ENCODE peak calls at places on chromosomes 5 and 9, in seven cellular contexts. G is fibroblast of villous mesenchyme, X is glutamatergic neuron, A is AG04450, T is neural progenitor cell, O is GM13977, D is cardiac fibroblast. N is an unnamed sample.

GRCh38 chr5:2482778-2483177 is 268.7 kb downstream of the IRX2 start:
- DNase-seq in G (no peak), X (no peak), A (no peak), T (no peak), O (no peak), D (no peak), N (no peak)

GRCh38 chr5:139897342-139897741 is 101.7 kb downstream of the PSD2 start:
- DNase-seq in G (no peak), X (no peak), A (no peak), T (no peak), O (no peak), D (no peak), N (no peak)

GRCh38 chr9:122948313-122948712 is 7.5 kb downstream of the RABGAP1 start:
- DNase-seq in G (no peak), X (no peak), A (no peak), T (no peak), O (no peak), D (no peak), N (no peak)

GRCh38 chr9:108156270-108156998 is 666.9 kb upstream of the KLF4 start:
- DNase-seq in G (peak), X (no peak), A (no peak), T (no peak), O (no peak), D (peak), N (no peak)

GRCh38 chr5:58085800-58086199 is 374.1 kb downstream of the PLK2 start:
- DNase-seq in G (no peak), X (no peak), A (no peak), T (no peak), O (no peak), D (peak), N (no peak)

GRCh38 chr5:167352801-167353200 is 938.6 kb upstream of the WWC1 start:
- DNase-seq in G (no peak), X (no peak), A (no peak), T (no peak), O (no peak), D (no peak), N (no peak)

GRCh38 chr5:95403996-95404395 is 12.8 kb downstream of the FAM81B start:
- DNase-seq in G (no peak), X (no peak), A (no peak), T (no peak), O (no peak), D (peak), N (no peak)

GRCh38 chr9:99622679-99623078 is 199.0 kb upstream of the NR4A3 start:
- DNase-seq in G (no peak), X (no peak), A (no peak), T (no peak), O (no peak), D (no peak), N (no peak)

GRCh38 chr5:73213566-73213998 is 40.6 kb downstream of the TMEM174 start:
- DNase-seq in G (peak), X (no peak), A (peak), T (no peak), O (no peak), D (peak), N (no peak)

GRCh38 chr5:19865336-19866087 is 122.5 kb downstream of the CDH18 start:
- DNase-seq in G (no peak), X (no peak), A (no peak), T (peak), O (no peak), D (no peak), N (no peak)

GRCh38 chr9:123174887-123175518 is 93.4 kb downstream of the STRBP start:
- DNase-seq in G (no peak), X (no peak), A (no peak), T (no peak), O (peak), D (no peak), N (no peak)

GRCh38 chr5:108061941-108062340 is 320.0 kb downstream of the FBXL17 start:
- DNase-seq in G (peak), X (no peak), A (peak), T (no peak), O (no peak), D (peak), N (no peak)
- TF ChIP-seq CTCF in G (no peak), X (no peak), A (no peak), T (no peak), O (no peak), D (no peak), N (no peak)

GRCh38 chr9:71910602-71911060 is 362 bp downstream of the ABHD17B start:
- DNase-seq in G (no peak), X (no peak), A (no peak), T (no peak), O (peak), D (no peak), N (peak)
- TF ChIP-seq CTCF in G (no peak), X (no peak), A (no peak), T (peak), O (no peak), D (no peak), N (peak)

GRCh38 chr9:134742822-134743221 is 101.2 kb downstream of the COL5A1 start:
- DNase-seq in G (no peak), X (no peak), A (no peak), T (no peak), O (no peak), D (no peak), N (no peak)
- TF ChIP-seq CTCF in G (peak), X (no peak), A (no peak), T (peak), O (no peak), D (no peak), N (no peak)

GRCh38 chr9:130328349-130328801 is 62.8 kb downstream of the HMCN2 start:
- DNase-seq in G (peak), X (no peak), A (peak), T (no peak), O (no peak), D (no peak), N (no peak)

GRCh38 chr9:130327781-130328348 is 62.3 kb downstream of the HMCN2 start:
- DNase-seq in G (peak), X (no peak), A (peak), T (no peak), O (no peak), D (peak), N (no peak)

GRCh38 chr9:130329061-130329460 is 63.5 kb downstream of the HMCN2 start:
- DNase-seq in G (no peak), X (no peak), A (no peak), T (no peak), O (no peak), D (no peak), N (no peak)

GRCh38 chr9:130325921-130326320 is 60.4 kb downstream of the HMCN2 start:
- DNase-seq in G (no peak), X (no peak), A (no peak), T (no peak), O (no peak), D (no peak), N (no peak)

DNA sequence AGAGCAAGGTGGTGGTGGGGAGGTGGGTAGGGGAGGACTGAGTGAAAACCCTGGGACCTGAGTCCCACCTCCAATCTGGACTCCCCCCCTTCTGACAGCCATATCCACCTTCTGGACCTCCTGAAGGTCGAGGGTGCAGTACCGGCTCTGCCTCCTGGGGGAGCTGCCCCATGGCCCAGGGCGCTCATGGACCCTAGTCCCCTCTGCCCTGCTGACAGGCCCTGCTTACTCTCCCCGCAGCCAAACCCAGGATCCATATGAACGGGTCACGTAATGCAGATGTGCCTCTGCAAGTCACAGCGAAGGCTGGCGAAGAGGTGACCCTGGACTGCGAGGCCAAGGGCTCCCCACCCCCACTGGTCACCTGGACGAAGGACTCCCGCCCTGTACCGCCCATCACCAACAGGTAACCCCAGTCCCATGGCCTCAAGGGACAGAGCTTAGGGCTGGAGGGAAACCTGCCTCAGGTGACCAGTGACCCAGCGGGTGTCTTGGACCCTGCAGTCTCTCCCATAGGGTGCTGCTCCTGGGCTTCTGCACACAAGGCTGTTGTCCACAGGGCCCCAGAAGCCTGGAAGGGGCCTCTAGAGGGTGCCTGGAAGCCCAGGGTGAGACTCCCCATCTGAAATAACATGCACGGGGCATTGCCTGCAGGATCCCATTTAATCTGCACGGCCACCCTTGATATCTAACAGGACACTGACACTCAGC is 61.7 kb downstream of the HMCN2 start:
- DNase-seq in G (no peak), X (peak), A (no peak), T (peak), O (no peak), D (no peak), N (no peak)
- TF ChIP-seq CTCF in G (peak), X (peak), A (peak), T (peak), O (peak), D (peak), N (peak)

DNA sequence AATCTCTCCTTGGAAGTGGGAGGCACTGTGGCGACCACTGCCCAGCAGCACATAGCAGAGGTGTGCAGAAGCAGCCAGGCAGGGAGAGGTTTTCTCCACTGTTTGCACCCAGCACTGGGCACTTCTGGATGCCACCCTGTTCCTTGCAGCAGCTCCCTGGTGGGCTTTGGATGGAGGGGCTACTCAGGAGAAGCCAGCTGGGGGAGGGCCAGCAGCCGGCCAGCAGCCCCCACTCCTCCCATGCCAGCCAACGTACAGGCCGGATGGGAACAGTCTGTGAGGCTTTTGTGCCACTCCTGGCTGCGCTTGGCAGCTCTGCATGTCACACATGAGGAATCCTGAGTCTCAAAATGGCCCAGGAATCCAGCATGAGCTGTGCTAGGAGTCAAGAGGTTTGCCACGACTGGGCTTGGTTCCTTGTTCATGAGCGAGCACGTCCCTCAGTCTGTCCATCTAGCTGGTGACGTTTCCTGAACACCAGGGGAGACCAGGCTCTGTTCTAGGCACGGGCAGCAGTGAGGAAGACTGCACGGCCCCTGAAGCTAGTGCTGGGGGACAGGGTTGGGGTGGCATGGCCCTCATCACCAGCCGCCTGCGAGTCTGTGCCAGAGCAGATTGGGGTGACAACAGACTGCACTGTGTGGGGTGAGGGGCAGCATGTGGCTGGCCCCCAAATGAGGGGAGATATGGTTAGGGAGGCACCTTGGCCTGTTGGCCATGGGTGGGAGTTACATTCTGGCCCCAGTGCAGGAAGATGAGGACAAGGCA is 10.1 kb downstream of the PHF2 start:
- DNase-seq in G (no peak), X (no peak), A (no peak), T (no peak), O (no peak), D (no peak), N (no peak)
- TF ChIP-seq CTCF in G (no peak), X (no peak), A (no peak), T (no peak), O (no peak), D (no peak), N (no peak)

DNA sequence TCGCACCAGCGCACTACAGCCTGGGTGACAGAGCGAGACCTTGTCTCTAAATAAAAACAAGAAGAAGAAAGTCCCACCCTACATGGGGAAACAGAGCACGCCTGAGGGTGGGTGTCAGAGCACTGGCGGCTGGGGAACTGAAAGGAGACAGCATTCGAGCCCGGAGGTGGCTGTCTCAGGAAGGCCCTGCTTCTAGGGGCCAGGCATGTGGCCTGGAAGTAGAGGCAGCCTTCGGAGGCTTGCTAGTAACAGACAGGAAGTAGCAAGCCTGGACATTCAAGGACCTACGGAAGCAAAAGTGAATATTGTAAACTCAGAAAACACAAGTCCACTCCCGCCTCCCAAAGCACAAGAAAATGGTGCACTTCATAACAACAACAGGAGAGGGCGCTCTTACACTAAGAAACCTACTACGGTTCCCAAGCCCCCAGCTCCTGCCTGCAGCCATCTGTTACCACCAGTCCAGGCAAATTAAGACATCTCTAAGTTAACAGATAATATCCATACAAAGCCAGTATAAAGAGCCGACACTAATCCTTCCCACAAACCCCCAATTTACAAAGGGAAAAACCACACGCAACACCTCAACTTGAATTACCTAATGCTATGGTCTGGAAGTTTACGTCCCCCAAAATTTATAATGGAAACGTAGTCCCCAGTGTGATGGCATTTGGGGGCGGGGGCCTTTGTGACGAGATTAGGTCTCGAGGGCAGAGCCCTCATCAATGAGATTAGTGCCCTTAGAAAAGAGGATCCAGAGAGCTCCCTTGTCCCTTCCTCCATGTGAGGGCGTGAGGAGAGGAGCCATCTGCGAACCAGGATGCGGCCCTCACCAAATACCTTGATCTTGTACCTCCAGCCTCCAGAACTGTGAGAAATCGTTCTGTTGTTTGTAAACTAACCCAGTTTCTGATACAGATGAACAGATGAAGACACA is 7.7 kb downstream of the RASGEF1C start:
- DNase-seq in G (peak), X (peak), A (no peak), T (peak), O (no peak), D (peak), N (no peak)
- TF ChIP-seq CTCF in G (peak), X (peak), A (peak), T (peak), O (peak), D (peak), N (peak)

GRCh38 chr9:37806271-37806670 is 5.7 kb downstream of the DCAF10 start:
- DNase-seq in G (no peak), X (peak), A (no peak), T (no peak), O (no peak), D (no peak), N (no peak)
- TF ChIP-seq CTCF in G (no peak), X (no peak), A (no peak), T (no peak), O (no peak), D (no peak), N (no peak)

N was measured in type B pancreatic cell.